ENCODE peak calls at places on chromosomes 3 and 15, in five cellular contexts. I, K, B, F and D are unnamed samples.
A peak's percentile ranks its signal among the peaks of the same experiment; 100 is the strongest.

GRCh38 chr3:59436164-59436958 is 386.5 kb upstream of the CFAP20DC start:
- DNase-seq in I (no peak), F (no peak), K (no peak), B (peak; percentile 23), D (no peak)

GRCh38 chr3:77342688-77343087 is 302.8 kb downstream of the ROBO2 start:
- DNase-seq in B (no peak), I (no peak), K (no peak), F (no peak), D (no peak)

GRCh38 chr15:84887928-84888327 is 3.5 kb downstream of the SLC28A1 start:
- DNase-seq in B (no peak), F (no peak), K (no peak), I (no peak), D (no peak)

GRCh38 chr15:63041982-63042878 is at the start of gene TPM1:
- DNase-seq in K (peak; percentile 34), F (peak; percentile 57), I (peak; percentile 89), B (no peak), D (no peak)

GRCh38 chr3:169658311-169658931 is 5.1 kb downstream of the MECOM start:
- DNase-seq in K (no peak), F (no peak), I (peak; percentile 23), B (no peak), D (no peak)

GRCh38 chr3:9165441-9165840 is 84.0 kb downstream of the SRGAP3 start:
- DNase-seq in B (no peak), K (no peak), F (no peak), I (no peak), D (no peak)

GRCh38 chr3:150739877-150740645 is 22.9 kb downstream of the SIAH2 start:
- DNase-seq in F (no peak), B (no peak), K (peak; percentile 70), I (no peak), D (no peak)

GRCh38 chr3:14169871-14170270 is 8.5 kb downstream of the XPC start:
- DNase-seq in I (no peak), F (no peak), B (no peak), K (no peak), D (no peak)

GRCh38 chr3:63523100-63523499 is 129.4 kb upstream of the SNTN start:
- DNase-seq in B (no peak), K (no peak), F (no peak), I (no peak), D (no peak)

GRCh38 chr3:186823391-186823790 is 17.1 kb upstream of the RFC4 start:
- DNase-seq in F (peak; percentile 39), B (no peak), K (peak; percentile 6), I (no peak), D (no peak)

GRCh38 chr3:84960581-84960980 is 1.8 kb downstream of the CADM2 start:
- DNase-seq in I (no peak), K (no peak), B (no peak), F (no peak), D (no peak)

GRCh38 chr3:6657591-6657990 is 203.3 kb upstream of the GRM7 start:
- DNase-seq in F (no peak), I (no peak), K (peak; percentile 46), B (no peak), D (no peak)

GRCh38 chr15:51126842-51127241 is 32.1 kb upstream of the TNFAIP8L3 start:
- DNase-seq in K (no peak), B (no peak), I (no peak), F (no peak), D (no peak)

GRCh38 chr15:99239545-99240198 is 9.7 kb downstream of the TTC23 start:
- DNase-seq in F (no peak), K (no peak), B (no peak), I (no peak), D (no peak)

GRCh38 chr3:133662256-133662773 is 574 bp upstream of the TOPBP1 start:
- DNase-seq in K (peak; percentile 72), B (no peak), F (no peak), I (no peak), D (no peak)

GRCh38 chr15:101179341-101180153 is 72.3 kb downstream of the CHSY1 start:
- DNase-seq in I (no peak), K (no peak), F (peak; percentile 49), B (no peak), D (no peak)

GRCh38 chr3:64224826-64225606 is at the start of gene PRICKLE2:
- DNase-seq in I (peak; percentile 75), F (peak; percentile 80), B (no peak), K (no peak), D (no peak)

GRCh38 chr3:140247775-140248174 is 312.8 kb downstream of the CLSTN2 start:
- DNase-seq in K (no peak), B (no peak), F (no peak), I (no peak), D (no peak)

GRCh38 chr3:119937229-119937628 is 155.3 kb downstream of the NR1I2 start:
- DNase-seq in K (peak; percentile 87), I (no peak), F (no peak), B (peak; percentile 10), D (no peak)

GRCh38 chr3:136151219-136151618 is 44.9 kb downstream of the MSL2 start:
- DNase-seq in B (no peak), F (no peak), K (no peak), I (no peak), D (no peak)

GRCh38 chr3:133843634-133844033 is 38.0 kb downstream of the SRPRB start:
- DNase-seq in K (no peak), I (no peak), F (no peak), B (no peak), D (no peak)

GRCh38 chr3:134057006-134057832 is 27.5 kb upstream of the SLCO2A1 start:
- DNase-seq in I (no peak), F (no peak), K (no peak), B (no peak), D (peak; percentile 5)

GRCh38 chr3:45870099-45870498 is 16.2 kb upstream of the CCR9 start:
- DNase-seq in I (no peak), B (peak; percentile 72), F (no peak), K (no peak), D (no peak)

GRCh38 chr15:25862087-25862468 is 1.0 kb downstream of the ATP10A start:
- DNase-seq in I (no peak), B (no peak), K (no peak), F (no peak), D (no peak)

GRCh38 chr3:122560680-122561079 is 3.4 kb downstream of the PARP9 start:
- DNase-seq in B (peak; percentile 56), F (peak; percentile 33), K (peak; percentile 81), I (no peak), D (no peak)

GRCh38 chr3:150639262-150639661 is 36.1 kb downstream of the SELENOT start:
- DNase-seq in F (no peak), I (no peak), K (no peak), B (no peak), D (no peak)

GRCh38 chr3:48926425-48927392 is 8.1 kb downstream of the ARIH2 start:
- DNase-seq in F (no peak), I (no peak), K (no peak), B (no peak), D (no peak)

GRCh38 chr3:95037097-95037496 is 974.2 kb downstream of the NSUN3 start:
- DNase-seq in B (no peak), F (no peak), K (no peak), I (no peak), D (no peak)

GRCh38 chr3:11250902-11251806 is 21.0 kb upstream of the ATG7 start:
- DNase-seq in K (no peak), B (no peak), F (no peak), I (no peak), D (no peak)

GRCh38 chr3:48652923-48653715 is 9.6 kb downstream of the CELSR3 start:
- DNase-seq in F (no peak), K (no peak), I (no peak), B (no peak), D (no peak)

GRCh38 chr15:83887404-83887803 is 233.5 kb downstream of the ADAMTSL3 start:
- DNase-seq in K (no peak), B (no peak), F (no peak), I (no peak), D (no peak)

GRCh38 chr3:127413871-127414270 is 126.0 kb upstream of the PRR20G start:
- DNase-seq in I (no peak), F (no peak), K (no peak), B (no peak), D (no peak)